ENCODE peak calls at places on chromosomes 2 and 18, in five cellular contexts. Y is foreskin keratinocyte, Z is pancreas, E is K562, N is mesendoderm. X is an unnamed sample.
A peak's percentile ranks its signal among the peaks of the same experiment; 100 is the strongest.

GRCh38 chr2:160271166-160272086 is 71.4 kb upstream of the ITGB6 start:
- DNase-seq in Y (no peak), Z (no peak), E (peak; percentile 4), N (peak; percentile 61), X (no peak)

GRCh38 chr2:113316085-113316484 is 37.4 kb upstream of the PAX8 start:
- DNase-seq in Y (no peak), Z (no peak), E (no peak), N (no peak), X (no peak)

GRCh38 chr2:174117951-174118930 is 130.1 kb downstream of the OLA1 start:
- DNase-seq in Y (peak; percentile 89), Z (no peak), E (no peak), N (peak; percentile 63), X (peak; percentile 72)

GRCh38 chr2:143205106-143205764 is 76.0 kb downstream of the ARHGAP15 start:
- DNase-seq in Y (peak; percentile 95), Z (no peak), E (peak; percentile 6), N (no peak), X (no peak)

GRCh38 chr2:85553184-85553583 is 8.1 kb downstream of the GGCX start:
- DNase-seq in Y (no peak), Z (no peak), E (no peak), N (no peak), X (no peak)

GRCh38 chr18:57730146-57730545 is 73.0 kb downstream of the ATP8B1 start:
- DNase-seq in Y (no peak), Z (no peak), E (no peak), N (no peak), X (no peak)

GRCh38 chr2:112985090-112985489 is 7.3 kb downstream of the IL36G start:
- DNase-seq in Y (no peak), Z (no peak), E (no peak), N (no peak), X (no peak)

GRCh38 chr18:61581578-61582204 is 248.5 kb downstream of the CDH20 start:
- DNase-seq in Y (peak; percentile 44), Z (peak; percentile 94), E (peak; percentile 45), N (peak; percentile 88), X (no peak)

GRCh38 chr2:201413552-201413951 is 37.7 kb downstream of the TRAK2 start:
- DNase-seq in Y (no peak), Z (no peak), E (no peak), N (no peak), X (no peak)

GRCh38 chr2:134401789-134402188 is 147.9 kb downstream of the MGAT5 start:
- DNase-seq in Y (no peak), Z (no peak), E (no peak), N (no peak), X (no peak)

GRCh38 chr2:177355874-177356273 is 36.7 kb upstream of the AGPS start:
- DNase-seq in Y (no peak), Z (no peak), E (no peak), N (no peak), X (no peak)

GRCh38 chr18:48031011-48031480 is 100.6 kb upstream of the SMAD2 start:
- DNase-seq in Y (peak; percentile 54), Z (no peak), E (peak; percentile 44), N (peak; percentile 79), X (no peak)

GRCh38 chr2:50556934-50557575 is 474.9 kb downstream of the NRXN1 start:
- DNase-seq in Y (peak; percentile 72), Z (no peak), E (no peak), N (peak; percentile 17), X (no peak)

GRCh38 chr18:60943297-60943696 is 389.9 kb upstream of the CDH20 start:
- DNase-seq in Y (no peak), Z (no peak), E (no peak), N (no peak), X (no peak)

GRCh38 chr18:60020107-60020925 is 120.5 kb downstream of the PMAIP1 start:
- DNase-seq in Y (no peak), Z (no peak), E (no peak), N (no peak), X (peak; percentile 62)

GRCh38 chr18:58207520-58208152 is 163.6 kb downstream of the NEDD4L start:
- DNase-seq in Y (no peak), Z (no peak), E (no peak), N (no peak), X (no peak)

GRCh38 chr2:129619471-129619870 is 360.0 kb upstream of the RAB6C start:
- DNase-seq in Y (no peak), Z (no peak), E (no peak), N (peak; percentile 78), X (no peak)

GRCh38 chr2:46446871-46447568 is 32.3 kb upstream of the TMEM247 start:
- DNase-seq in Y (no peak), Z (no peak), E (no peak), N (no peak), X (no peak)

GRCh38 chr2:159785195-159785594 is 12.8 kb downstream of the CD302 start:
- DNase-seq in Y (no peak), Z (no peak), E (no peak), N (no peak), X (no peak)

GRCh38 chr2:132489150-132489549 is 72.5 kb downstream of the GPR39 start:
- DNase-seq in Y (no peak), Z (peak; percentile 58), E (peak; percentile 12), N (peak; percentile 76), X (no peak)

GRCh38 chr2:30722936-30723725 is 84.1 kb downstream of the CAPN13 start:
- DNase-seq in Y (no peak), Z (peak; percentile 20), E (no peak), N (no peak), X (no peak)

GRCh38 chr2:212894026-212894425 is 257.4 kb downstream of the IKZF2 start:
- DNase-seq in Y (no peak), Z (no peak), E (no peak), N (no peak), X (no peak)

GRCh38 chr2:101655941-101656422 is 41.5 kb upstream of the MAP4K4 start:
- DNase-seq in Y (no peak), Z (no peak), E (no peak), N (no peak), X (peak; percentile 4)

GRCh38 chr18:8526316-8526715 is 82.9 kb upstream of the RAB12 start:
- DNase-seq in Y (no peak), Z (no peak), E (no peak), N (no peak), X (no peak)

GRCh38 chr2:1628893-1629292 is 115.4 kb downstream of the PXDN start:
- DNase-seq in Y (peak; percentile 83), Z (no peak), E (no peak), N (no peak), X (no peak)

GRCh38 chr2:166373951-166374350 is 1.8 kb downstream of the SCN9A start:
- DNase-seq in Y (peak; percentile 88), Z (no peak), E (peak; percentile 94), N (peak; percentile 27), X (no peak)

GRCh38 chr2:218896501-218897393 is 16.1 kb downstream of the WNT10A start:
- DNase-seq in Y (peak; percentile 77), Z (no peak), E (no peak), N (peak; percentile 64), X (no peak)
- H3K27me3 ChIP-seq in Y (peaks cover 12% of the 10 kb centered on the region), Z (no peaks in the 10 kb centered on the region), E (peaks cover 2% of the 10 kb centered on the region), N (peaks cover 65% of the 10 kb centered on the region), X (peaks cover 31% of the 10 kb centered on the region)

GRCh38 chr2:451495-451894 is 163.6 kb upstream of the ALKAL2 start:
- DNase-seq in Y (no peak), Z (no peak), E (no peak), N (no peak), X (no peak)
- H3K27me3 ChIP-seq in Y (no peaks in the 10 kb centered on the region), Z (no peaks in the 10 kb centered on the region), E (peaks cover 4% of the 10 kb centered on the region), N (no peaks in the 10 kb centered on the region), X (no peaks in the 10 kb centered on the region)

GRCh38 chr2:98348066-98348561 is 1.9 kb downstream of the CNGA3 start:
- DNase-seq in Y (no peak), Z (no peak), E (no peak), N (peak; percentile 95), X (no peak)
- H3K27me3 ChIP-seq in Y (peaks cover 96% of the 10 kb centered on the region), Z (peaks cover 4% of the 10 kb centered on the region), E (peaks cover 6% of the 10 kb centered on the region), N (peaks cover 22% of the 10 kb centered on the region), X (peaks cover 46% of the 10 kb centered on the region)

GRCh38 chr2:72148391-72148974 is 821 bp upstream of the CYP26B1 start:
- DNase-seq in Y (no peak), Z (peak; percentile 56), E (no peak), N (no peak), X (no peak)
- H3K27me3 ChIP-seq in Y (peaks cover 90% of the 10 kb centered on the region), Z (peaks cover 3% of the 10 kb centered on the region), E (peaks cover 13% of the 10 kb centered on the region), N (peaks cover 38% of the 10 kb centered on the region), X (peaks cover 55% of the 10 kb centered on the region)

X was measured in BJ.